ENCODE peak calls at places on chromosomes 12 and 14, in seven cellular contexts. One of them, this sample, is unnamed. For H3K4me1, the result is how much of the 10 kb centered on the place peaks cover.

GRCh38 chr14:55389330-55389729 is 22.3 kb downstream of the ATG14 start:
- DNase-seq in A549: no peak
- DNase-seq in heart left ventricle: no peak
- DNase-seq in K562: no peak
- DNase-seq in Panc1: no peak
- DNase-seq in mesendoderm: no peak
- DNase-seq in upper lobe of left lung: no peak
- DNase-seq in this sample: no peak

GRCh38 chr12:4089147-4089606 is 184.4 kb upstream of the CCND2 start:
- DNase-seq in heart left ventricle: peak
- DNase-seq in upper lobe of left lung: no peak
- DNase-seq in mesendoderm: no peak
- DNase-seq in Panc1: no peak
- DNase-seq in A549: no peak
- DNase-seq in K562: no peak
- DNase-seq in this sample: no peak

GRCh38 chr14:90850487-90850886 is 34.3 kb upstream of the TTC7B start:
- DNase-seq in heart left ventricle: no peak
- DNase-seq in Panc1: peak
- DNase-seq in upper lobe of left lung: no peak
- DNase-seq in A549: no peak
- DNase-seq in K562: no peak
- DNase-seq in mesendoderm: peak
- DNase-seq in this sample: no peak

GRCh38 chr14:93970967-93971634 is 5.3 kb downstream of the ASB2 start:
- DNase-seq in A549: no peak
- DNase-seq in heart left ventricle: no peak
- DNase-seq in mesendoderm: no peak
- DNase-seq in Panc1: no peak
- DNase-seq in upper lobe of left lung: no peak
- DNase-seq in K562: no peak
- DNase-seq in this sample: no peak

GRCh38 chr14:36452850-36453249 is 67.2 kb downstream of the NKX2-1 start:
- DNase-seq in upper lobe of left lung: no peak
- DNase-seq in mesendoderm: no peak
- DNase-seq in heart left ventricle: no peak
- DNase-seq in Panc1: no peak
- DNase-seq in A549: no peak
- DNase-seq in K562: no peak
- DNase-seq in this sample: no peak

GRCh38 chr12:2792670-2793500 is 1.9 kb upstream of the FKBP4 start:
- DNase-seq in heart left ventricle: no peak
- DNase-seq in A549: no peak
- DNase-seq in mesendoderm: no peak
- DNase-seq in K562: peak
- DNase-seq in upper lobe of left lung: no peak
- DNase-seq in Panc1: no peak
- DNase-seq in this sample: no peak

GRCh38 chr12:14443531-14443930 is 78.0 kb downstream of the ATF7IP start:
- DNase-seq in upper lobe of left lung: no peak
- DNase-seq in K562: no peak
- DNase-seq in Panc1: no peak
- DNase-seq in A549: no peak
- DNase-seq in mesendoderm: no peak
- DNase-seq in heart left ventricle: no peak
- DNase-seq in this sample: no peak

GRCh38 chr14:55514819-55515470 is 65.1 kb upstream of the KTN1 start:
- DNase-seq in K562: no peak
- DNase-seq in A549: no peak
- DNase-seq in upper lobe of left lung: no peak
- DNase-seq in mesendoderm: no peak
- DNase-seq in Panc1: peak
- DNase-seq in heart left ventricle: no peak
- DNase-seq in this sample: no peak

GRCh38 chr12:57341275-57341990 is 89.4 kb downstream of the R3HDM2 start:
- DNase-seq in heart left ventricle: no peak
- DNase-seq in K562: no peak
- DNase-seq in mesendoderm: no peak
- DNase-seq in upper lobe of left lung: no peak
- DNase-seq in Panc1: no peak
- DNase-seq in A549: peak
- DNase-seq in this sample: peak

GRCh38 chr14:70897475-70897874 is 9.8 kb upstream of the PCNX1 start:
- DNase-seq in A549: no peak
- DNase-seq in upper lobe of left lung: no peak
- DNase-seq in Panc1: no peak
- DNase-seq in heart left ventricle: no peak
- DNase-seq in mesendoderm: no peak
- DNase-seq in K562: no peak
- DNase-seq in this sample: no peak

GRCh38 chr14:36981832-36982528 is 190.4 kb downstream of the SLC25A21 start:
- DNase-seq in mesendoderm: no peak
- DNase-seq in A549: peak
- DNase-seq in heart left ventricle: no peak
- DNase-seq in Panc1: peak
- DNase-seq in K562: no peak
- DNase-seq in upper lobe of left lung: no peak
- DNase-seq in this sample: no peak

GRCh38 chr14:74664717-74665116 is 48.2 kb downstream of the AREL1 start:
- DNase-seq in Panc1: no peak
- DNase-seq in A549: no peak
- DNase-seq in upper lobe of left lung: no peak
- DNase-seq in mesendoderm: no peak
- DNase-seq in K562: no peak
- DNase-seq in heart left ventricle: no peak
- DNase-seq in this sample: no peak

GRCh38 chr14:94089479-94089878 is 8.4 kb downstream of the IFI27L1 start:
- DNase-seq in mesendoderm: no peak
- DNase-seq in Panc1: no peak
- DNase-seq in A549: no peak
- DNase-seq in upper lobe of left lung: no peak
- DNase-seq in K562: no peak
- DNase-seq in heart left ventricle: no peak
- DNase-seq in this sample: no peak

GRCh38 chr14:101594511-101595148 is 33.3 kb downstream of the DIO3 start:
- DNase-seq in mesendoderm: no peak
- DNase-seq in Panc1: no peak
- DNase-seq in heart left ventricle: no peak
- DNase-seq in A549: no peak
- DNase-seq in upper lobe of left lung: no peak
- DNase-seq in K562: no peak
- DNase-seq in this sample: no peak

GRCh38 chr12:131390408-131391100 is 320.3 kb upstream of the SFSWAP start:
- DNase-seq in K562: peak
- DNase-seq in heart left ventricle: no peak
- DNase-seq in mesendoderm: peak
- DNase-seq in A549: peak
- DNase-seq in Panc1: no peak
- DNase-seq in upper lobe of left lung: no peak
- DNase-seq in this sample: peak

GRCh38 chr12:91098942-91099341 is 12.4 kb downstream of the LUM start:
- DNase-seq in A549: no peak
- DNase-seq in Panc1: no peak
- DNase-seq in K562: no peak
- DNase-seq in heart left ventricle: no peak
- DNase-seq in upper lobe of left lung: no peak
- DNase-seq in mesendoderm: no peak
- DNase-seq in this sample: peak

GRCh38 chr12:26728205-26729050 is 104.6 kb downstream of the ITPR2 start:
- DNase-seq in K562: no peak
- DNase-seq in heart left ventricle: no peak
- DNase-seq in upper lobe of left lung: no peak
- DNase-seq in Panc1: no peak
- DNase-seq in A549: no peak
- DNase-seq in mesendoderm: no peak
- DNase-seq in this sample: no peak

GRCh38 chr14:29865299-29865698 is 62.3 kb downstream of the PRKD1 start:
- DNase-seq in Panc1: no peak
- DNase-seq in mesendoderm: no peak
- DNase-seq in heart left ventricle: no peak
- DNase-seq in upper lobe of left lung: no peak
- DNase-seq in A549: no peak
- DNase-seq in K562: no peak
- DNase-seq in this sample: no peak

GRCh38 chr14:80930836-80931389 is 10.6 kb downstream of the CEP128 start:
- DNase-seq in Panc1: no peak
- DNase-seq in A549: no peak
- DNase-seq in K562: no peak
- DNase-seq in heart left ventricle: no peak
- DNase-seq in upper lobe of left lung: no peak
- DNase-seq in mesendoderm: no peak
- DNase-seq in this sample: no peak

GRCh38 chr14:95337052-95337595 is 17.4 kb upstream of the CLMN start:
- DNase-seq in Panc1: no peak
- DNase-seq in upper lobe of left lung: no peak
- DNase-seq in A549: no peak
- DNase-seq in mesendoderm: no peak
- DNase-seq in heart left ventricle: no peak
- DNase-seq in K562: no peak
- DNase-seq in this sample: peak

GRCh38 chr14:95339301-95339865 is 19.7 kb upstream of the CLMN start:
- DNase-seq in upper lobe of left lung: no peak
- DNase-seq in Panc1: no peak
- DNase-seq in A549: no peak
- DNase-seq in K562: no peak
- DNase-seq in heart left ventricle: no peak
- DNase-seq in mesendoderm: no peak
- DNase-seq in this sample: no peak

GRCh38 chr14:95340201-95340697 is 20.5 kb upstream of the CLMN start:
- DNase-seq in mesendoderm: no peak
- DNase-seq in heart left ventricle: no peak
- DNase-seq in upper lobe of left lung: peak
- DNase-seq in K562: no peak
- DNase-seq in A549: peak
- DNase-seq in Panc1: no peak
- DNase-seq in this sample: peak

GRCh38 chr14:95336192-95336760 is 16.6 kb upstream of the CLMN start:
- DNase-seq in Panc1: no peak
- DNase-seq in K562: no peak
- DNase-seq in upper lobe of left lung: no peak
- DNase-seq in mesendoderm: no peak
- DNase-seq in heart left ventricle: no peak
- DNase-seq in A549: no peak
- DNase-seq in this sample: no peak

GRCh38 chr14:95338436-95338835 is 18.7 kb upstream of the CLMN start:
- DNase-seq in A549: no peak
- DNase-seq in mesendoderm: no peak
- DNase-seq in heart left ventricle: no peak
- DNase-seq in Panc1: no peak
- DNase-seq in upper lobe of left lung: no peak
- DNase-seq in K562: no peak
- DNase-seq in this sample: no peak
- H3K4me1 ChIP-seq in A549: under half
- H3K4me1 ChIP-seq in mesendoderm: under half
- H3K4me1 ChIP-seq in heart left ventricle: under half
- H3K4me1 ChIP-seq in Panc1: under half
- H3K4me1 ChIP-seq in upper lobe of left lung: under half
- H3K4me1 ChIP-seq in K562: under half
- H3K4me1 ChIP-seq in this sample: under half

DNA sequence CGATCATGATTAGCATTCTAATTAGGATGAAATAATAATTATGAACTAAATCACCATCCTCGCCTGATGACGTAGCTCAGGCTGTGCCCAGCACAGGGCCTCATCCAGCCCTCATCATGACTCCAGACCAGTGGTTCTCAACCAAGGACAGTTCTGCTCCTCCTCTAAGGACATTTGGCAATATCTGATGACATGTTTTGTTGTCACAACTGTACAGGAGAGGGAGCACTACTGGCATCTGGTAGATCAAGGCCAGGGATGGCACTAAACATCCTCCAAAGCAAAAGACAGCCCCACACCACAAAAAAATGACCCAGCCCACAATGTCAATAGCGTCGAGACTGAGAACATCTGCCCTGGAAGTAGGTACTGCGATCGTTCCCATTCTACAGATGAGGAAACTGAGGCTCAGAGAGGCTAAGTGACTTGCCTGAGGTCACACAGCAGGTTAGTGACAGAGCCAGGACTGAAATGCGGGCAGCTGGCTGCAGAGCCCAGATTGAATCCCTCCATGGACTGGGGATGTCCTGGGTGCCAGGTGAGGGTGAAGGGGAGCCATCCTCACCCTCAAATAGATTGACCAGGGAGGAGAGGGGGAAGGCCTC is 15.5 kb downstream of the TRPV4 start:
- DNase-seq in mesendoderm: no peak
- DNase-seq in upper lobe of left lung: no peak
- DNase-seq in A549: no peak
- DNase-seq in Panc1: no peak
- DNase-seq in heart left ventricle: no peak
- DNase-seq in K562: no peak
- DNase-seq in this sample: no peak
- H3K27ac ChIP-seq in mesendoderm: no peak
- H3K27ac ChIP-seq in upper lobe of left lung: no peak
- H3K27ac ChIP-seq in A549: no peak
- H3K27ac ChIP-seq in Panc1: no peak
- H3K27ac ChIP-seq in heart left ventricle: no peak
- H3K27ac ChIP-seq in K562: no peak
- H3K27ac ChIP-seq in this sample: no peak

DNA sequence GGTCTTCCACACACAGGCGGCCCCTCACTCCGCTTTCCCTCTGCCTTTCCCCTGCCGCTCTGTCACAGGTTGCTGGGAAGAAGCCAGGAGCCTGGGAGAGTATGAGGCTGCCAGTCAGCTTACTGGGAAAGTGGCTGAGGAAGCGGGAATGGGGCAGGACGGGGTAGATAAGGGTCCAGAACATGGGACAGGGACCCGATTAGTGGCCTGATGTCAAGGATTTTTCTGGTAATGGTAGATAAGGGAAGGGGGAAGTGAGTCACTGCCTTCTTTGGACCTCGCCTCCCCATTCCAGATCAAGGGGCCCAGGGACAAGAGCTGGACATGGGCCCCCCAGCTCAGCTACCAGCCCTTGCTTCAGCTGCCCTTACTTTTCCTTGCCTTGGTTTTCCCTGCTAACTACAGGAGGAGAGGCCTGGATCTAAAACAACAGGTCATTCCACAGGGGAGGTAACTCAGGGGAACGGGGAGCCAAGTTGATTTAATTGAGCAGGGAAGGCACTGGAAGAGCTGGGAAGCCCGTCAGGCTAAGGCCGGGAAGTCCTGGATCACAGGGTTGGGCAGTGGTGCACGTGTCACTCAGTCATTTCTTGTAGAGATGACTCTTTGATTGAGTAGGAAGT is 3.5 kb upstream of the LPAR5 start:
- DNase-seq in Panc1: no peak
- DNase-seq in A549: no peak
- DNase-seq in K562: peak
- DNase-seq in mesendoderm: no peak
- DNase-seq in heart left ventricle: no peak
- DNase-seq in upper lobe of left lung: no peak
- DNase-seq in this sample: peak
- H3K4me1 ChIP-seq in Panc1: under half
- H3K4me1 ChIP-seq in A549: under half
- H3K4me1 ChIP-seq in K562: under half
- H3K4me1 ChIP-seq in mesendoderm: under half
- H3K4me1 ChIP-seq in heart left ventricle: under half
- H3K4me1 ChIP-seq in upper lobe of left lung: under half
- H3K4me1 ChIP-seq in this sample: under half

DNA sequence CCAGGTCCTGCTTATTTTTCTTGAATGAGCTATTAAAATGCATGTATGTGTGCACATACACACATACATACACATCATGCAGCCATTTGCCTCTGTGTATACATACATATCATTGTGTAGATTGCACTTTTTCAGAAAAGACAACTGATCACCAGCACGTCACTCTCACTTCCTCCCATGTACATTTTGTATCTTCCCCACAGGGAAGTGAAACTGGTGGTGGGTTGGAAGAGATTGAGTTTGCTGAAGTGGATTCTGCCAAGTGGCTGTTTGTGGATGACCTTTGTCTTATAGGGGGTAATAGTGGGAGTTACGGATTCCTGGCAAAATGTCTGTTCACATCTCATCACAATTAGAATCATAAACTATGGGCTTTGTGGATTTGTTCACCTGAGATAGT is 448.6 kb downstream of the RAD51B start:
- DNase-seq in heart left ventricle: no peak
- DNase-seq in A549: no peak
- DNase-seq in K562: no peak
- DNase-seq in mesendoderm: no peak
- DNase-seq in upper lobe of left lung: peak
- DNase-seq in Panc1: no peak
- DNase-seq in this sample: no peak
- H3K27ac ChIP-seq in heart left ventricle: no peak
- H3K27ac ChIP-seq in A549: no peak
- H3K27ac ChIP-seq in K562: no peak
- H3K27ac ChIP-seq in mesendoderm: no peak
- H3K27ac ChIP-seq in upper lobe of left lung: peak
- H3K27ac ChIP-seq in Panc1: no peak
- H3K27ac ChIP-seq in this sample: no peak